ENCODE peak calls at places on chromosomes 2 and 18, in five cellular contexts. X is HL-60; N is nephron progenitor cell; E is AG09309; H is activated CD4-positive, CD25-positive, alpha-beta regulatory T cell. O is an unnamed sample.

GRCh38 chr2:45575881-45576280 is 35.2 kb downstream of the SRBD1 start:
- DNase-seq in X (no peak), N (no peak), E (no peak), H (no peak), O (no peak)

GRCh38 chr2:141601511-141602152 is 529.2 kb downstream of the LRP1B start:
- DNase-seq in X (no peak), N (no peak), E (no peak), H (no peak), O (no peak)

GRCh38 chr2:158998486-158999248 is 30.2 kb downstream of the TANC1 start:
- DNase-seq in X (no peak), N (peak; percentile 10), E (no peak), H (no peak), O (peak; percentile 68)

GRCh38 chr18:55400590-55401274 is 187.3 kb downstream of the TCF4 start:
- DNase-seq in X (no peak), N (no peak), E (no peak), H (no peak), O (peak; percentile 45)

GRCh38 chr2:149063177-149063576 is 24.7 kb downstream of the LYPD6B start:
- DNase-seq in X (no peak), N (no peak), E (no peak), H (no peak), O (no peak)

GRCh38 chr2:144357623-144358400 is 162.1 kb downstream of the ZEB2 start:
- DNase-seq in X (no peak), N (no peak), E (peak; percentile 88), H (no peak), O (peak; percentile 95)

GRCh38 chr2:240955306-240956101 is 42.9 kb upstream of the SNED1 start:
- DNase-seq in X (no peak), N (peak; percentile 7), E (no peak), H (no peak), O (no peak)

GRCh38 chr2:68992933-68993332 is 18.5 kb downstream of the GKN1 start:
- DNase-seq in X (no peak), N (no peak), E (no peak), H (no peak), O (no peak)

GRCh38 chr2:109402980-109403840 is 210.6 kb downstream of the SEPTIN10 start:
- DNase-seq in X (peak; percentile 53), N (no peak), E (no peak), H (no peak), O (no peak)

GRCh38 chr2:113156278-113157107 is 17.3 kb upstream of the PSD4 start:
- DNase-seq in X (no peak), N (no peak), E (no peak), H (no peak), O (no peak)

O was measured in astrocyte of the hippocampus.